ENCODE peak calls at places on chromosome X, in four cellular contexts. E, N, G and T are unnamed samples.
A peak's percentile ranks its signal among the peaks of the same experiment; 100 is the strongest.

GRCh38 chrX:57586360-57586759 is 5.5 kb upstream of the ZXDB start:
- DNase-seq in G (no peak), E (no peak), N (no peak), T (no peak)

GRCh38 chrX:140510895-140511295 is 6.0 kb upstream of the SOX3 start:
- DNase-seq in E (no peak), G (no peak), N (no peak), T (no peak)

GRCh38 chrX:140432328-140433025 is 72.4 kb downstream of the SOX3 start:
- DNase-seq in E (no peak), G (no peak), N (no peak), T (no peak)

GRCh38 chrX:71107762-71108360 is 1.3 kb upstream of the CXorf65 start:
- DNase-seq in E (peak; percentile 76), N (no peak), G (no peak), T (no peak)

GRCh38 chrX:154443479-154443910 is 446 bp upstream of the FAM50A start:
- DNase-seq in N (no peak), E (no peak), G (peak; percentile 20), T (no peak)

GRCh38 chrX:153495903-153496629 is 1.3 kb downstream of the BGN start:
- DNase-seq in N (no peak), E (no peak), G (no peak), T (no peak)

GRCh38 chrX:68686684-68687045 is 39.2 kb downstream of the STARD8 start:
- DNase-seq in N (no peak), G (no peak), E (no peak), T (no peak)

GRCh38 chrX:581717-582116 is 48.9 kb upstream of the SHOX start:
- DNase-seq in E (no peak), G (no peak), N (no peak), T (no peak)

GRCh38 chrX:72158773-72159172 is 22.8 kb upstream of the PIN4 start:
- DNase-seq in N (no peak), E (no peak), G (no peak), T (no peak)

GRCh38 chrX:22196151-22196550 is 76.6 kb upstream of the CBLL2 start:
- DNase-seq in G (no peak), E (no peak), N (no peak), T (no peak)

GRCh38 chrX:119826399-119826959 is 26.3 kb downstream of the UPF3B start:
- DNase-seq in G (no peak), E (no peak), N (no peak), T (no peak)

GRCh38 chrX:131792789-131793462 is 230.2 kb upstream of the STK26 start:
- DNase-seq in E (peak; percentile 88), N (no peak), G (no peak), T (no peak)

GRCh38 chrX:131841496-131842410 is 181.3 kb upstream of the STK26 start:
- DNase-seq in E (no peak), N (peak; percentile 43), G (peak; percentile 72), T (peak; percentile 27)

GRCh38 chrX:1451676-1452496 is 823 bp downstream of the ASMTL start:
- DNase-seq in G (no peak), N (no peak), E (peak; percentile 87), T (no peak)

GRCh38 chrX:144586756-144587155 is 660.5 kb upstream of the SPANXN1 start:
- DNase-seq in N (no peak), E (peak; percentile 36), G (no peak), T (no peak)

GRCh38 chrX:66000628-66001275 is 39.1 kb downstream of the VSIG4 start:
- DNase-seq in E (no peak), G (no peak), N (no peak), T (no peak)

GRCh38 chrX:17738002-17738713 is 865 bp downstream of the SCML1 start:
- DNase-seq in G (peak; percentile 33), E (peak; percentile 80), N (no peak), T (no peak)

GRCh38 chrX:1422135-1422465 is 30.2 kb upstream of the SLC25A6 start:
- DNase-seq in G (no peak), E (peak; percentile 13), N (no peak), T (no peak)

GRCh38 chrX:17413228-17413627 is 38.2 kb downstream of the NHS start:
- DNase-seq in E (no peak), G (no peak), N (peak; percentile 34), T (no peak)

GRCh38 chrX:3576886-3577516 is 136.4 kb downstream of the PRKX start:
- DNase-seq in N (no peak), E (no peak), G (no peak), T (no peak)

GRCh38 chrX:107624893-107625292 is 3.4 kb upstream of the PRPS1 start:
- DNase-seq in E (no peak), G (no peak), N (no peak), T (no peak)

GRCh38 chrX:136209016-136209738 is 42.0 kb downstream of the MAP7D3 start:
- DNase-seq in N (no peak), G (peak; percentile 68), E (no peak), T (peak; percentile 22)

GRCh38 chrX:15511563-15511962 is 11.0 kb downstream of the BMX start:
- DNase-seq in N (no peak), G (no peak), E (no peak), T (no peak)

GRCh38 chrX:119374736-119375135 is 24.4 kb upstream of the SLC25A43 start:
- DNase-seq in N (no peak), G (no peak), E (no peak), T (no peak)

GRCh38 chrX:39983715-39984114 is 114.0 kb downstream of the BCOR start:
- DNase-seq in N (no peak), E (no peak), G (no peak), T (no peak)

GRCh38 chrX:25019707-25020390 is 4.1 kb upstream of the ARX start:
- DNase-seq in G (no peak), E (no peak), N (no peak), T (no peak)